ENCODE peak calls at places on chromosome 21, in seven cellular contexts. O is BJ, B is GM23338, A is psoas muscle, J is cardiac muscle cell, L is Caco-2, N is neural progenitor cell. U is an unnamed sample. For H3K36me3, the result is how much of the 10 kb centered on the place peaks cover.

GRCh38 chr21:15210235-15210678 is 145.5 kb upstream of the NRIP1 start:
- DNase-seq in O (no peak), B (no peak), A (peak), J (peak), L (peak), N (peak), U (no peak)

GRCh38 chr21:33229776-33230517 is at the start of gene IFNAR2:
- DNase-seq in O (no peak), B (peak), A (peak), J (peak), L (peak), N (peak), U (peak)

GRCh38 chr21:34762761-34763160 is 94.0 kb downstream of the CLIC6 start:
- DNase-seq in O (no peak), B (peak), A (no peak), J (peak), L (no peak), N (no peak), U (no peak)

GRCh38 chr21:32515869-32516268 is 69.5 kb downstream of the TCP10L start:
- DNase-seq in O (no peak), B (no peak), A (no peak), J (peak), L (no peak), N (no peak), U (no peak)

GRCh38 chr21:15638856-15639549 is 90.8 kb upstream of the USP25 start:
- DNase-seq in O (no peak), B (no peak), A (no peak), J (peak), L (peak), N (no peak), U (no peak)

GRCh38 chr21:45359451-45360217 is 45.3 kb upstream of the COL18A1 start:
- DNase-seq in O (no peak), B (no peak), A (peak), J (no peak), L (no peak), N (peak), U (no peak)

GRCh38 chr21:15243356-15243755 is 178.6 kb upstream of the NRIP1 start:
- DNase-seq in O (no peak), B (peak), A (no peak), J (no peak), L (no peak), N (no peak), U (no peak)

GRCh38 chr21:33543505-33544129 is 779 bp downstream of the SON start:
- DNase-seq in O (no peak), B (no peak), A (peak), J (no peak), L (no peak), N (peak), U (peak)

GRCh38 chr21:36848875-36849274 is 117.6 kb downstream of the HLCS start:
- DNase-seq in O (no peak), B (no peak), A (no peak), J (no peak), L (no peak), N (no peak), U (no peak)

GRCh38 chr21:38937844-38938243 is 132.1 kb downstream of the ETS2 start:
- DNase-seq in O (no peak), B (no peak), A (no peak), J (no peak), L (no peak), N (no peak), U (no peak)

GRCh38 chr21:35578831-35579470 is 481.4 kb downstream of the SETD4 start:
- DNase-seq in O (no peak), B (no peak), A (no peak), J (peak), L (no peak), N (no peak), U (no peak)

GRCh38 chr21:41207401-41208388 is 39.7 kb downstream of the BACE2 start:
- DNase-seq in O (peak), B (no peak), A (peak), J (peak), L (no peak), N (no peak), U (peak)

GRCh38 chr21:36696640-36697472 is 2.1 kb upstream of the SIM2 start:
- DNase-seq in O (no peak), B (peak), A (no peak), J (no peak), L (no peak), N (peak), U (no peak)

GRCh38 chr21:34603002-34603709 is 11.8 kb downstream of the RCAN1 start:
- DNase-seq in O (no peak), B (peak), A (peak), J (peak), L (peak), N (peak), U (peak)

GRCh38 chr21:35231115-35231514 is 182.0 kb upstream of the RUNX1 start:
- DNase-seq in O (no peak), B (no peak), A (no peak), J (no peak), L (no peak), N (no peak), U (no peak)

GRCh38 chr21:39754811-39755210 is 9.8 kb downstream of the IGSF5 start:
- DNase-seq in O (no peak), B (no peak), A (no peak), J (no peak), L (no peak), N (no peak), U (no peak)

GRCh38 chr21:20943476-20944085 is 54.6 kb upstream of the NCAM2 start:
- DNase-seq in O (no peak), B (no peak), A (no peak), J (no peak), L (no peak), N (no peak), U (no peak)

GRCh38 chr21:29737188-29737587 is 202.6 kb downstream of the GRIK1 start:
- DNase-seq in O (no peak), B (no peak), A (no peak), J (no peak), L (no peak), N (no peak), U (no peak)

GRCh38 chr21:27023186-27023585 is 56.3 kb upstream of the ADAMTS5 start:
- DNase-seq in O (no peak), B (no peak), A (no peak), J (no peak), L (no peak), N (no peak), U (no peak)

GRCh38 chr21:41536076-41536826 is 28.3 kb upstream of the TMPRSS2 start:
- DNase-seq in O (no peak), B (no peak), A (no peak), J (no peak), L (peak), N (no peak), U (no peak)

GRCh38 chr21:31180256-31181088 is 142.2 kb upstream of the KRTAP19-8 start:
- DNase-seq in O (no peak), B (peak), A (no peak), J (peak), L (no peak), N (peak), U (no peak)

GRCh38 chr21:27261676-27262075 is 294.8 kb upstream of the ADAMTS5 start:
- DNase-seq in O (no peak), B (no peak), A (no peak), J (no peak), L (no peak), N (no peak), U (no peak)

GRCh38 chr21:31201144-31201543 is 142.9 kb downstream of the TIAM1 start:
- DNase-seq in O (no peak), B (no peak), A (no peak), J (peak), L (no peak), N (no peak), U (no peak)

GRCh38 chr21:44449473-44450363 is 5.6 kb upstream of the LRRC3 start:
- DNase-seq in O (no peak), B (no peak), A (peak), J (no peak), L (peak), N (no peak), U (no peak)

GRCh38 chr21:35208810-35209517 is 159.9 kb upstream of the RUNX1 start:
- DNase-seq in O (no peak), B (no peak), A (no peak), J (peak), L (no peak), N (no peak), U (no peak)

GRCh38 chr21:15978158-15978805 is 248.5 kb downstream of the USP25 start:
- DNase-seq in O (peak), B (peak), A (no peak), J (peak), L (no peak), N (no peak), U (no peak)

GRCh38 chr21:34107606-34108005 is 34.2 kb downstream of the MRPS6 start:
- DNase-seq in O (no peak), B (no peak), A (no peak), J (no peak), L (no peak), N (no peak), U (no peak)

GRCh38 chr21:22201669-22202068 is 1203.5 kb downstream of the NCAM2 start:
- DNase-seq in O (no peak), B (no peak), A (no peak), J (no peak), L (no peak), N (no peak), U (no peak)

GRCh38 chr21:27648560-27648959 is 681.7 kb upstream of the ADAMTS5 start:
- DNase-seq in O (peak), B (no peak), A (no peak), J (peak), L (no peak), N (no peak), U (no peak)

GRCh38 chr21:36155603-36156338 is 853 bp upstream of the DOP1B start:
- DNase-seq in O (no peak), B (peak), A (peak), J (no peak), L (peak), N (peak), U (no peak)

GRCh38 chr21:35868005-35868868 is 192.1 kb downstream of the SETD4 start:
- DNase-seq in O (no peak), B (no peak), A (no peak), J (no peak), L (no peak), N (no peak), U (no peak)

GRCh38 chr21:36723371-36723881 is 24.5 kb downstream of the SIM2 start:
- DNase-seq in O (no peak), B (no peak), A (no peak), J (no peak), L (peak), N (no peak), U (no peak)

GRCh38 chr21:36783612-36784383 is 84.9 kb downstream of the SIM2 start:
- DNase-seq in O (peak), B (no peak), A (no peak), J (peak), L (peak), N (no peak), U (no peak)

GRCh38 chr21:36070999-36071398 is 1.2 kb downstream of the CBR1 start:
- DNase-seq in O (no peak), B (no peak), A (no peak), J (no peak), L (no peak), N (no peak), U (no peak)

GRCh38 chr21:15112858-15113257 is 48.1 kb upstream of the NRIP1 start:
- DNase-seq in O (no peak), B (no peak), A (no peak), J (no peak), L (no peak), N (no peak), U (no peak)

GRCh38 chr21:44285102-44285501 is 574 bp upstream of the AIRE start:
- DNase-seq in O (no peak), B (no peak), A (no peak), J (no peak), L (no peak), N (no peak), U (no peak)

GRCh38 chr21:40686526-40686925 is 160.4 kb downstream of the DSCAM start:
- DNase-seq in O (no peak), B (no peak), A (no peak), J (no peak), L (no peak), N (peak), U (no peak)

GRCh38 chr21:15009964-15010363 is 54.8 kb downstream of the NRIP1 start:
- DNase-seq in O (no peak), B (no peak), A (no peak), J (peak), L (no peak), N (no peak), U (no peak)

GRCh38 chr21:46425061-46425460 is 33.6 kb upstream of the DIP2A start:
- DNase-seq in O (no peak), B (no peak), A (peak), J (no peak), L (no peak), N (no peak), U (no peak)
- H3K36me3 ChIP-seq in O (under half), B (under half), A (half or more), J (under half), L (under half), N (under half), U (half or more)

GRCh38 chr21:42859891-42860230 is 19.5 kb downstream of the WDR4 start:
- DNase-seq in O (no peak), B (no peak), A (no peak), J (no peak), L (no peak), N (no peak), U (no peak)
- H3K36me3 ChIP-seq in O (under half), B (under half), A (half or more), J (under half), L (under half), N (under half), U (half or more)

GRCh38 chr21:46568562-46568961 is 36.3 kb downstream of the S100B start:
- DNase-seq in O (no peak), B (no peak), A (no peak), J (no peak), L (no peak), N (no peak), U (no peak)
- H3K36me3 ChIP-seq in O (under half), B (under half), A (half or more), J (under half), L (under half), N (under half), U (half or more)

DNA sequence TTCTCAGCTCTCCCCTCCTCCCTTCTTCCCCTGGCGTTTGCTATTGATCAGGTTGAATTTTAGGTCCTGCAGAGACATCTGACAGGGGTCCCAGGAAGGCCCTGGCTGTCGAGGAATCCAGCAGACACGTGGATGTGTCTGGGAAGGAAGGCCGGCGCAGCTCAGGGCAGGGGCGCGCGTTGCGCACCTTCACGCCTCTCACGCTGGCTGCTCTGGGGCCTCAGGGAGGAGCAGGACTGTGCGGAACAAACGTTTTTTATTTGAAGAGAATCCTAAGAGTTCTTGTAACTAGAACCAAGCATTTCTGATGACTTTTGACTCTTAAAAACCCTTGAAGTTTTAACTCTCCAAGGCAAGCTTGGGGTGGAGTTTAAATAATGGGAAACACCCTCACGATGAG is 54.2 kb downstream of the SLC37A1 start:
- DNase-seq in O (no peak), B (no peak), A (peak), J (no peak), L (peak), N (no peak), U (peak)
- H3K36me3 ChIP-seq in O (under half), B (under half), A (half or more), J (under half), L (under half), N (under half), U (under half)

DNA sequence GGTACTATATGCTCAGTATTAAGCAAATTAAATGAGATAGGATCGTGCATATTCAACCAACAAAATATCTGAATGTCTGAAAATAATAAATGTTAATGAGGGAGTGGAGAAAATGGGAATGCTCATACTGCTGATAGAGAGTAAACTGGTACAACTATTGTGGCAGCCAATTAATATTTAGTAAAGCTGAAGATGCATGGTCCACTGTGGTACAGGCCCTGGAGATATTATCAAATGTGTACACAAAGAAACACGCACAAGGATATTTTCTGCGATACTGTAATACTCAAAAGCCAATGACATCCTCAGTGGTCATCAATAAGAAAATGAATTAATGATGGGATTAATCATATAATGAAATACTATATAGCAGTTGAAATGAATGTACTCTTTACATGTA is 25.1 kb downstream of the MRPL39 start:
- DNase-seq in O (no peak), B (no peak), A (no peak), J (no peak), L (no peak), N (no peak), U (no peak)
- H3K36me3 ChIP-seq in O (under half), B (under half), A (under half), J (under half), L (under half), N (under half), U (under half)

DNA sequence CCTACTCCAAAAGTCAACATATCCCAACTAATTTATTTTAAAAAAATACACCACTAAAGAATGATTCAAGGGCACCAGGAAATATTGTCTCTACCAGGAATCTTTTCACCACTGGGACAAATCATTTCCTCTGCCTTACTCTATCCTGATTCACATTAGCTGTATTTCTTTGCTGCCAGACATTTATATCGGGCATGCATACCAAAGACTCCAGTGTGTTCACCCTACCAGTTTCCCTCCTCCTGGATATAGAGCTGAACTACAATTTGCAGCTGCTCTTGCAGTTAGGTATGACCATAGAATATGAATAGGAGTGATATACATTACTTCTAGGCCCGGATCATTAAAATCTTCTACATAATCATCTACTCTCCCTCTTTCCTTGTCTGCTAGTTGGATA is 7.6 kb downstream of the KCNJ6 start:
- DNase-seq in O (no peak), B (no peak), A (no peak), J (no peak), L (no peak), N (no peak), U (no peak)
- H3K36me3 ChIP-seq in O (under half), B (under half), A (under half), J (under half), L (under half), N (under half), U (under half)

U was measured in heart left ventricle.